ENCODE peak calls at places on chromosomes 7 and 10, in eight cellular contexts. One of them, this sample, is unnamed.

GRCh38 chr7:47941136-47941844 is 7.0 kb downstream of the PKD1L1 start:
- DNase-seq in non-pigmented ciliary epithelial cell: peak; percentile 84
- DNase-seq in NAMALWA: no peak
- DNase-seq in kidney tubule cell: peak; percentile 83
- DNase-seq in HTR-8/SVneo: peak; percentile 68
- DNase-seq in activated CD8-positive, alpha-beta memory T cell treated with anti-CD3 and anti-CD28 coated beads for 24 hours: no peak
- DNase-seq in colonic mucosa: no peak
- DNase-seq in fibroblast of lung: peak; percentile 91
- DNase-seq in this sample: no peak

GRCh38 chr7:138837627-138838026 is 39.6 kb upstream of the ATP6V0A4 start:
- DNase-seq in kidney tubule cell: no peak
- DNase-seq in colonic mucosa: no peak
- DNase-seq in HTR-8/SVneo: no peak
- DNase-seq in NAMALWA: no peak
- DNase-seq in fibroblast of lung: no peak
- DNase-seq in activated CD8-positive, alpha-beta memory T cell treated with anti-CD3 and anti-CD28 coated beads for 24 hours: no peak
- DNase-seq in non-pigmented ciliary epithelial cell: no peak
- DNase-seq in this sample: no peak

GRCh38 chr10:11325817-11326216 is 285.6 kb downstream of the USP6NL start:
- DNase-seq in activated CD8-positive, alpha-beta memory T cell treated with anti-CD3 and anti-CD28 coated beads for 24 hours: no peak
- DNase-seq in colonic mucosa: no peak
- DNase-seq in kidney tubule cell: peak; percentile 4
- DNase-seq in non-pigmented ciliary epithelial cell: peak; percentile 6
- DNase-seq in HTR-8/SVneo: no peak
- DNase-seq in fibroblast of lung: peak; percentile 60
- DNase-seq in NAMALWA: no peak
- DNase-seq in this sample: no peak

GRCh38 chr7:146331369-146331768 is 214.8 kb downstream of the CNTNAP2 start:
- DNase-seq in activated CD8-positive, alpha-beta memory T cell treated with anti-CD3 and anti-CD28 coated beads for 24 hours: no peak
- DNase-seq in HTR-8/SVneo: no peak
- DNase-seq in NAMALWA: no peak
- DNase-seq in kidney tubule cell: no peak
- DNase-seq in colonic mucosa: no peak
- DNase-seq in fibroblast of lung: no peak
- DNase-seq in non-pigmented ciliary epithelial cell: no peak
- DNase-seq in this sample: no peak

GRCh38 chr10:34670101-34670500 is 145.0 kb downstream of the PARD3 start:
- DNase-seq in non-pigmented ciliary epithelial cell: no peak
- DNase-seq in colonic mucosa: no peak
- DNase-seq in activated CD8-positive, alpha-beta memory T cell treated with anti-CD3 and anti-CD28 coated beads for 24 hours: no peak
- DNase-seq in NAMALWA: no peak
- DNase-seq in kidney tubule cell: no peak
- DNase-seq in HTR-8/SVneo: no peak
- DNase-seq in fibroblast of lung: no peak
- DNase-seq in this sample: no peak

GRCh38 chr7:138864667-138865066 is 66.7 kb upstream of the ATP6V0A4 start:
- DNase-seq in NAMALWA: no peak
- DNase-seq in HTR-8/SVneo: peak; percentile 34
- DNase-seq in colonic mucosa: no peak
- DNase-seq in non-pigmented ciliary epithelial cell: peak; percentile 60
- DNase-seq in fibroblast of lung: peak; percentile 85
- DNase-seq in activated CD8-positive, alpha-beta memory T cell treated with anti-CD3 and anti-CD28 coated beads for 24 hours: no peak
- DNase-seq in kidney tubule cell: peak; percentile 49
- DNase-seq in this sample: no peak

GRCh38 chr10:126880926-126881325 is 24.3 kb upstream of the DOCK1 start:
- DNase-seq in non-pigmented ciliary epithelial cell: no peak
- DNase-seq in activated CD8-positive, alpha-beta memory T cell treated with anti-CD3 and anti-CD28 coated beads for 24 hours: no peak
- DNase-seq in HTR-8/SVneo: no peak
- DNase-seq in kidney tubule cell: no peak
- DNase-seq in fibroblast of lung: peak; percentile 59
- DNase-seq in NAMALWA: no peak
- DNase-seq in colonic mucosa: no peak
- DNase-seq in this sample: no peak

GRCh38 chr7:91288208-91288824 is 24.1 kb downstream of the FZD1 start:
- DNase-seq in fibroblast of lung: no peak
- DNase-seq in NAMALWA: peak; percentile 65
- DNase-seq in activated CD8-positive, alpha-beta memory T cell treated with anti-CD3 and anti-CD28 coated beads for 24 hours: no peak
- DNase-seq in kidney tubule cell: peak; percentile 46
- DNase-seq in colonic mucosa: peak; percentile 63
- DNase-seq in non-pigmented ciliary epithelial cell: no peak
- DNase-seq in HTR-8/SVneo: no peak
- DNase-seq in this sample: no peak

GRCh38 chr10:127186846-127187245 is 9.5 kb downstream of the INSYN2A start:
- DNase-seq in non-pigmented ciliary epithelial cell: no peak
- DNase-seq in activated CD8-positive, alpha-beta memory T cell treated with anti-CD3 and anti-CD28 coated beads for 24 hours: no peak
- DNase-seq in kidney tubule cell: no peak
- DNase-seq in fibroblast of lung: no peak
- DNase-seq in colonic mucosa: no peak
- DNase-seq in NAMALWA: no peak
- DNase-seq in HTR-8/SVneo: no peak
- DNase-seq in this sample: no peak

GRCh38 chr10:66834802-66835201 is 91.0 kb upstream of the LRRTM3 start:
- DNase-seq in NAMALWA: no peak
- DNase-seq in kidney tubule cell: peak; percentile 86
- DNase-seq in activated CD8-positive, alpha-beta memory T cell treated with anti-CD3 and anti-CD28 coated beads for 24 hours: no peak
- DNase-seq in fibroblast of lung: no peak
- DNase-seq in colonic mucosa: no peak
- DNase-seq in HTR-8/SVneo: no peak
- DNase-seq in non-pigmented ciliary epithelial cell: no peak
- DNase-seq in this sample: no peak

GRCh38 chr10:129648866-129649265 is 181.8 kb downstream of the MGMT start:
- DNase-seq in kidney tubule cell: no peak
- DNase-seq in NAMALWA: no peak
- DNase-seq in HTR-8/SVneo: no peak
- DNase-seq in non-pigmented ciliary epithelial cell: no peak
- DNase-seq in colonic mucosa: no peak
- DNase-seq in activated CD8-positive, alpha-beta memory T cell treated with anti-CD3 and anti-CD28 coated beads for 24 hours: no peak
- DNase-seq in fibroblast of lung: no peak
- DNase-seq in this sample: no peak

GRCh38 chr10:88975377-88975720 is 15.2 kb upstream of the FAS start:
- DNase-seq in NAMALWA: no peak
- DNase-seq in kidney tubule cell: no peak
- DNase-seq in fibroblast of lung: no peak
- DNase-seq in non-pigmented ciliary epithelial cell: no peak
- DNase-seq in activated CD8-positive, alpha-beta memory T cell treated with anti-CD3 and anti-CD28 coated beads for 24 hours: no peak
- DNase-seq in colonic mucosa: no peak
- DNase-seq in HTR-8/SVneo: no peak
- DNase-seq in this sample: no peak

GRCh38 chr10:97805096-97805879 is 33.5 kb upstream of the SFRP5 start:
- DNase-seq in NAMALWA: no peak
- DNase-seq in HTR-8/SVneo: no peak
- DNase-seq in activated CD8-positive, alpha-beta memory T cell treated with anti-CD3 and anti-CD28 coated beads for 24 hours: no peak
- DNase-seq in non-pigmented ciliary epithelial cell: no peak
- DNase-seq in colonic mucosa: no peak
- DNase-seq in fibroblast of lung: no peak
- DNase-seq in kidney tubule cell: no peak
- DNase-seq in this sample: no peak

GRCh38 chr10:122592161-122592560 is 31.6 kb downstream of the DMBT1 start:
- DNase-seq in fibroblast of lung: no peak
- DNase-seq in activated CD8-positive, alpha-beta memory T cell treated with anti-CD3 and anti-CD28 coated beads for 24 hours: no peak
- DNase-seq in colonic mucosa: no peak
- DNase-seq in NAMALWA: no peak
- DNase-seq in kidney tubule cell: no peak
- DNase-seq in HTR-8/SVneo: no peak
- DNase-seq in non-pigmented ciliary epithelial cell: no peak
- DNase-seq in this sample: no peak

GRCh38 chr10:73854310-73854709 is 20.0 kb downstream of the CAMK2G start:
- DNase-seq in fibroblast of lung: no peak
- DNase-seq in activated CD8-positive, alpha-beta memory T cell treated with anti-CD3 and anti-CD28 coated beads for 24 hours: no peak
- DNase-seq in kidney tubule cell: no peak
- DNase-seq in HTR-8/SVneo: no peak
- DNase-seq in colonic mucosa: peak; percentile 60
- DNase-seq in NAMALWA: no peak
- DNase-seq in non-pigmented ciliary epithelial cell: no peak
- DNase-seq in this sample: no peak

GRCh38 chr10:5938291-5938690 is 39.1 kb downstream of the IL15RA start:
- DNase-seq in colonic mucosa: no peak
- DNase-seq in fibroblast of lung: no peak
- DNase-seq in NAMALWA: no peak
- DNase-seq in non-pigmented ciliary epithelial cell: no peak
- DNase-seq in kidney tubule cell: no peak
- DNase-seq in HTR-8/SVneo: no peak
- DNase-seq in activated CD8-positive, alpha-beta memory T cell treated with anti-CD3 and anti-CD28 coated beads for 24 hours: no peak
- DNase-seq in this sample: no peak

GRCh38 chr10:51389415-51390342 is 309.7 kb downstream of the CSTF2T start:
- DNase-seq in colonic mucosa: peak; percentile 79
- DNase-seq in HTR-8/SVneo: peak; percentile 3
- DNase-seq in NAMALWA: peak; percentile 67
- DNase-seq in fibroblast of lung: peak; percentile 100
- DNase-seq in kidney tubule cell: peak; percentile 87
- DNase-seq in activated CD8-positive, alpha-beta memory T cell treated with anti-CD3 and anti-CD28 coated beads for 24 hours: peak; percentile 68
- DNase-seq in non-pigmented ciliary epithelial cell: peak; percentile 91
- DNase-seq in this sample: peak; percentile 59

GRCh38 chr10:4825868-4826787 is at the start of gene AKR1E2:
- DNase-seq in non-pigmented ciliary epithelial cell: peak; percentile 84
- DNase-seq in activated CD8-positive, alpha-beta memory T cell treated with anti-CD3 and anti-CD28 coated beads for 24 hours: peak; percentile 82
- DNase-seq in NAMALWA: no peak
- DNase-seq in fibroblast of lung: peak; percentile 96
- DNase-seq in colonic mucosa: peak; percentile 84
- DNase-seq in kidney tubule cell: peak; percentile 85
- DNase-seq in HTR-8/SVneo: peak; percentile 15
- DNase-seq in this sample: no peak

GRCh38 chr10:115827650-115828049 is 445.4 kb downstream of the GFRA1 start:
- DNase-seq in kidney tubule cell: peak; percentile 85
- DNase-seq in NAMALWA: no peak
- DNase-seq in fibroblast of lung: peak; percentile 86
- DNase-seq in HTR-8/SVneo: no peak
- DNase-seq in activated CD8-positive, alpha-beta memory T cell treated with anti-CD3 and anti-CD28 coated beads for 24 hours: no peak
- DNase-seq in colonic mucosa: no peak
- DNase-seq in non-pigmented ciliary epithelial cell: peak; percentile 53
- DNase-seq in this sample: no peak

GRCh38 chr7:128781126-128781525 is 5.5 kb upstream of the OPN1SW start:
- DNase-seq in kidney tubule cell: no peak
- DNase-seq in non-pigmented ciliary epithelial cell: no peak
- DNase-seq in HTR-8/SVneo: no peak
- DNase-seq in fibroblast of lung: peak; percentile 80
- DNase-seq in activated CD8-positive, alpha-beta memory T cell treated with anti-CD3 and anti-CD28 coated beads for 24 hours: no peak
- DNase-seq in colonic mucosa: no peak
- DNase-seq in NAMALWA: no peak
- DNase-seq in this sample: no peak

GRCh38 chr7:157016352-157017041 is 6.0 kb upstream of the MNX1 start:
- DNase-seq in NAMALWA: no peak
- DNase-seq in colonic mucosa: peak; percentile 16
- DNase-seq in kidney tubule cell: peak; percentile 49
- DNase-seq in HTR-8/SVneo: no peak
- DNase-seq in fibroblast of lung: no peak
- DNase-seq in non-pigmented ciliary epithelial cell: no peak
- DNase-seq in activated CD8-positive, alpha-beta memory T cell treated with anti-CD3 and anti-CD28 coated beads for 24 hours: peak; percentile 59
- DNase-seq in this sample: no peak

GRCh38 chr10:99658622-99659030 is 683 bp upstream of the ENTPD7 start:
- DNase-seq in colonic mucosa: peak; percentile 76
- DNase-seq in non-pigmented ciliary epithelial cell: no peak
- DNase-seq in HTR-8/SVneo: no peak
- DNase-seq in kidney tubule cell: peak; percentile 66
- DNase-seq in activated CD8-positive, alpha-beta memory T cell treated with anti-CD3 and anti-CD28 coated beads for 24 hours: peak; percentile 80
- DNase-seq in fibroblast of lung: peak; percentile 71
- DNase-seq in NAMALWA: no peak
- DNase-seq in this sample: no peak

GRCh38 chr10:62626817-62627216 is 177.7 kb upstream of the ADO start:
- DNase-seq in colonic mucosa: no peak
- DNase-seq in NAMALWA: no peak
- DNase-seq in HTR-8/SVneo: no peak
- DNase-seq in kidney tubule cell: peak; percentile 40
- DNase-seq in non-pigmented ciliary epithelial cell: no peak
- DNase-seq in fibroblast of lung: peak; percentile 65
- DNase-seq in activated CD8-positive, alpha-beta memory T cell treated with anti-CD3 and anti-CD28 coated beads for 24 hours: peak; percentile 51
- DNase-seq in this sample: no peak

This sample was measured in GM19239.